ENCODE peak calls at places on chromosomes 4 and X, in four cellular contexts. N is hepatocyte; O is Peyer's patch; K is CD4-positive, alpha-beta memory T cell. R is an unnamed sample. For H3K4me1, the result is how much of the 10 kb centered on the place peaks cover.

GRCh38 chrX:93673056-93673868 is at the start of gene NAP1L3:
- DNase-seq in O (peak), N (peak), K (peak), R (peak)

GRCh38 chr4:2886622-2887021 is 43.0 kb downstream of the ADD1 start:
- DNase-seq in N (no peak), O (no peak), K (no peak), R (no peak)

GRCh38 chr4:33780952-33781655 is 2463.2 kb downstream of the ARAP2 start:
- DNase-seq in O (no peak), N (no peak), K (no peak), R (no peak)

GRCh38 chrX:125103693-125104092 is 216.0 kb upstream of the TEX13C start:
- DNase-seq in O (no peak), N (no peak), K (no peak), R (no peak)

GRCh38 chrX:69556094-69557011 is 52.2 kb downstream of the NALF2 start:
- DNase-seq in O (no peak), N (peak), K (no peak), R (no peak)

GRCh38 chr4:88008133-88008621 is 742 bp downstream of the PKD2 start:
- DNase-seq in K (peak), O (peak), N (peak), R (no peak)

GRCh38 chr4:74426101-74426500 is 18.8 kb upstream of the AREG start:
- DNase-seq in O (no peak), N (no peak), K (no peak), R (no peak)

GRCh38 chr4:94603170-94603747 is 151.5 kb downstream of the PDLIM5 start:
- DNase-seq in K (no peak), O (no peak), N (peak), R (no peak)

GRCh38 chr4:5884804-5885203 is 8.1 kb downstream of the CRMP1 start:
- DNase-seq in K (no peak), O (no peak), N (no peak), R (no peak)

GRCh38 chr4:158384407-158384806 is 137.3 kb upstream of the RXFP1 start:
- DNase-seq in O (no peak), K (no peak), N (no peak), R (no peak)

GRCh38 chr4:156945532-156945931 is 26.1 kb downstream of the PDGFC start:
- DNase-seq in N (no peak), O (no peak), K (no peak), R (no peak)

GRCh38 chr4:162969194-162969593 is 197.5 kb downstream of the NAF1 start:
- DNase-seq in K (no peak), N (no peak), O (no peak), R (no peak)

GRCh38 chr4:69831646-69832325 is 28.2 kb downstream of the SULT1E1 start:
- DNase-seq in N (peak), K (no peak), O (peak), R (peak)

GRCh38 chr4:71685975-71686374 is 97.9 kb downstream of the GC start:
- DNase-seq in K (no peak), O (no peak), N (no peak), R (no peak)

GRCh38 chrX:24646745-24647182 is 383 bp downstream of the PCYT1B start:
- DNase-seq in O (no peak), N (peak), K (no peak), R (no peak)

GRCh38 chrX:123859409-123859827 is 435 bp upstream of the XIAP start:
- DNase-seq in O (peak), K (no peak), N (no peak), R (no peak)

GRCh38 chrX:155632424-155633100 is 19.8 kb upstream of the TMLHE start:
- DNase-seq in N (no peak), O (peak), K (peak), R (no peak)

GRCh38 chr4:40238700-40239548 is 42.1 kb downstream of the RHOH start:
- DNase-seq in O (peak), N (no peak), K (peak), R (peak)

GRCh38 chr4:98928131-98928504 is 815 bp downstream of the EIF4E start:
- DNase-seq in O (peak), N (peak), K (peak), R (no peak)

GRCh38 chr4:88244821-88245579 is 39.4 kb downstream of the PPM1K start:
- DNase-seq in K (peak), N (no peak), O (peak), R (peak)

GRCh38 chr4:175412744-175413143 is 399.3 kb downstream of the GPM6A start:
- DNase-seq in O (no peak), K (no peak), N (no peak), R (no peak)

GRCh38 chrX:21885568-21885967 is 29.8 kb downstream of the YY2 start:
- DNase-seq in O (no peak), N (no peak), K (no peak), R (no peak)

GRCh38 chr4:143354990-143355389 is 18.3 kb downstream of the GAB1 start:
- DNase-seq in O (no peak), K (no peak), N (no peak), R (no peak)
- H3K4me1 ChIP-seq in O (under half), K (under half), N (half or more), R (under half)

GRCh38 chrX:51899741-51900140 is 6.3 kb downstream of the MAGED1 start:
- DNase-seq in N (no peak), O (no peak), K (no peak), R (no peak)
- H3K4me3 ChIP-seq in N (no peak), O (no peak), K (no peak), R (no peak)

DNA sequence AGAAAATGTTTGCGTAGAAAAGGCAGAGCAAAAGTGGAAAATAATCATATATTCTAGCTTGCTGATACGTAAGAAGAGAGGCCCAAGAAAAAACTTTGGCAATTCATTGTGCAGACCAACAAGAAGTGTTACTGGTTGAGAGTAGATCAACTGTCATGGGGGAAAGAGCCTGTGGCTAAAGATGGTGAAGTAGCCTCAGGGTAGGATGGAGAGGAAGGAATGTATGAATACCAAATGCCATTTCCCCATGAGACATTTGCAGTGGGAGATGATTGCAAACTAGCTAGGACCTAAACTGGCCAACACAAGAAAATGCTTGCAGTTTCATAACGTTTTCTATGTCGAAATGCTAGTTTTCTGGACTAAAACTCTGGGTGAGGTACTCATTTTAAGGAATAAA is 47.7 kb upstream of the ADGRL3 start:
- DNase-seq in N (no peak), K (no peak), O (no peak), R (no peak)
- H3K27ac ChIP-seq in N (no peak), K (no peak), O (no peak), R (no peak)

GRCh38 chrX:36849407-36849806 is 158.8 kb upstream of the FAM47C start:
- DNase-seq in N (no peak), O (no peak), K (no peak), R (no peak)
- H3K4me1 ChIP-seq in N (under half), O (under half), K (under half), R (under half)

DNA sequence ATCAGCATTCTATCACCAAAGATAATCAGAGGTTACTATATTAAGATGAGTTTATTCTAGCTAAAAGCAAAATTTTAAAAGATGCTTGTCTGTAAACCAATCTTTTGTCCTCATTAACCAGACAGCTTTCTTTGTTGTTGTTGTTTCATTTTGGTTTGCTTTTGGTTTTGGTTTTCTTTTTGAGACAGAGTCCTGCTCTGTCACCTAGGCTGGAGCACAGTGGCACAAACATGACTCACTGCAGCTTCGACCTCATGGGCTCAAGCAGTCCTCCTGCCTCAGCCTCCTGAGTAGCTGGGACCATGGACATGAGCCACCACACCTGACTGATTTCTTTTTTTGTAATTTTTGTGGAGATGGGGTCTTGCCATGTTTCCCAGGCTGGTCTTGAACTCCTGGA is 102.9 kb downstream of the COX18 start:
- DNase-seq in O (no peak), N (no peak), K (no peak), R (no peak)
- H3K4me3 ChIP-seq in O (no peak), N (no peak), K (no peak), R (no peak)

GRCh38 chr4:174334628-174335027 is 50.9 kb downstream of the CEP44 start:
- DNase-seq in N (no peak), O (no peak), K (no peak), R (no peak)
- H3K27ac ChIP-seq in N (no peak), O (no peak), K (no peak), R (no peak)

GRCh38 chrX:9865804-9866471 is 79.7 kb downstream of the SHROOM2 start:
- DNase-seq in N (no peak), K (no peak), O (no peak), R (no peak)
- H3K4me1 ChIP-seq in N (under half), K (under half), O (under half), R (under half)

R was measured in naive thymus-derived CD4-positive, alpha-beta T cell.